ENCODE peak calls at places on chromosomes 13 and 19, in six cellular contexts. M is activated CD4-positive, alpha-beta T cell treated with anti-CD3 and anti-CD28 coated beads, Interleukin-2, amount 50 U/mL, for 24 hours; D is anterior cingulate cortex; B is BE2C; O is left ventricle myocardium inferior; F is body of pancreas. K is an unnamed sample.

GRCh38 chr13:85608255-85608829 is 190.9 kb downstream of the SLITRK6 start:
- DNase-seq in M (no peak), D (no peak), B (no peak), O (no peak), F (no peak), K (no peak)

GRCh38 chr19:10701955-10702307 is 692 bp downstream of the QTRT1 start:
- DNase-seq in M (no peak), D (no peak), B (peak), O (no peak), F (no peak), K (peak)

GRCh38 chr13:79662882-79663281 is 181.9 kb downstream of the NDFIP2 start:
- DNase-seq in M (no peak), D (no peak), B (peak), O (peak), F (no peak), K (no peak)

GRCh38 chr19:4406626-4407025 is 4.2 kb downstream of the CHAF1A start:
- DNase-seq in M (no peak), D (no peak), B (no peak), O (no peak), F (no peak), K (no peak)

GRCh38 chr13:35164324-35164932 is 222.4 kb downstream of the NBEA start:
- DNase-seq in M (no peak), D (no peak), B (no peak), O (no peak), F (no peak), K (no peak)

GRCh38 chr13:36804588-36804987 is 14.4 kb upstream of the RFXAP start:
- DNase-seq in M (no peak), D (no peak), B (no peak), O (no peak), F (no peak), K (no peak)

GRCh38 chr19:12723383-12723642 is 419 bp downstream of the TNPO2 start:
- DNase-seq in M (no peak), D (no peak), B (no peak), O (no peak), F (no peak), K (no peak)

GRCh38 chr19:42965204-42965603 is 28.2 kb upstream of the PSG7 start:
- DNase-seq in M (no peak), D (no peak), B (no peak), O (no peak), F (no peak), K (no peak)

GRCh38 chr19:39078436-39079200 is 5.5 kb upstream of the ACP7 start:
- DNase-seq in M (no peak), D (peak), B (no peak), O (no peak), F (no peak), K (no peak)